ENCODE peak calls at places on chromosomes 13 and 19, in six cellular contexts. L is lung, A is pancreas, B is uterus, J is heart left ventricle, C is PC-3. X is an unnamed sample.
A peak's percentile ranks its signal among the peaks of the same experiment; 100 is the strongest.

GRCh38 chr13:79628463-79628862 is 147.5 kb downstream of the NDFIP2 start:
- DNase-seq in L (no peak), A (no peak), B (no peak), J (no peak), C (no peak), X (no peak)

GRCh38 chr19:35254341-35255297 is 5.8 kb downstream of the LSR start:
- DNase-seq in L (peak; percentile 27), A (no peak), B (peak; percentile 53), J (peak; percentile 62), C (no peak), X (no peak)

GRCh38 chr13:22461854-22462565 is 718.8 kb upstream of the SGCG start:
- DNase-seq in L (no peak), A (no peak), B (peak; percentile 26), J (no peak), C (no peak), X (no peak)

GRCh38 chr13:29718694-29719093 is 123.2 kb upstream of the SLC7A1 start:
- DNase-seq in L (no peak), A (no peak), B (no peak), J (no peak), C (no peak), X (no peak)

GRCh38 chr13:93260591-93260990 is 34.0 kb downstream of the GPC6 start:
- DNase-seq in L (no peak), A (no peak), B (no peak), J (no peak), C (peak; percentile 57), X (no peak)

GRCh38 chr19:15562861-15563260 is 52.2 kb upstream of the CYP4F8 start:
- DNase-seq in L (no peak), A (no peak), B (no peak), J (no peak), C (peak; percentile 57), X (no peak)

GRCh38 chr13:45503658-45504057 is 38.9 kb downstream of the COG3 start:
- DNase-seq in L (no peak), A (no peak), B (no peak), J (no peak), C (no peak), X (no peak)

GRCh38 chr19:16421982-16422381 is 49.8 kb downstream of the EPS15L1 start:
- DNase-seq in L (no peak), A (no peak), B (no peak), J (no peak), C (no peak), X (no peak)

GRCh38 chr19:39499082-39499642 is 415 bp downstream of the DLL3 start:
- DNase-seq in L (no peak), A (no peak), B (no peak), J (no peak), C (no peak), X (no peak)

GRCh38 chr19:41753936-41754529 is 1.3 kb upstream of the CEACAM6 start:
- DNase-seq in L (peak; percentile 70), A (peak; percentile 64), B (no peak), J (no peak), C (peak; percentile 69), X (no peak)

GRCh38 chr13:114059946-114060860 is 72.2 kb downstream of the RASA3 start:
- DNase-seq in L (no peak), A (no peak), B (no peak), J (peak; percentile 52), C (no peak), X (no peak)

GRCh38 chr13:50228527-50228926 is 213.3 kb downstream of the KCNRG start:
- DNase-seq in L (no peak), A (no peak), B (no peak), J (no peak), C (no peak), X (no peak)

GRCh38 chr19:55198651-55199050 is 10.7 kb downstream of the PTPRH start:
- DNase-seq in L (no peak), A (no peak), B (no peak), J (no peak), C (no peak), X (no peak)

GRCh38 chr19:15417699-15418098 is 1.1 kb downstream of the AKAP8L start:
- DNase-seq in L (no peak), A (no peak), B (no peak), J (peak; percentile 26), C (peak; percentile 6), X (no peak)

GRCh38 chr13:113086991-113087922 is 18.3 kb upstream of the F7 start:
- DNase-seq in L (no peak), A (peak; percentile 11), B (no peak), J (peak; percentile 25), C (no peak), X (no peak)

GRCh38 chr13:62512194-62513141 is 1096.8 kb upstream of the PCDH20 start:
- DNase-seq in L (no peak), A (peak; percentile 25), B (no peak), J (no peak), C (peak; percentile 58), X (no peak)

GRCh38 chr19:13899912-13900584 is 5.9 kb downstream of the BRME1 start:
- DNase-seq in L (no peak), A (no peak), B (no peak), J (no peak), C (no peak), X (no peak)

GRCh38 chr13:29771247-29771646 is 79.2 kb downstream of the UBL3 start:
- DNase-seq in L (no peak), A (no peak), B (no peak), J (no peak), C (peak; percentile 70), X (no peak)

GRCh38 chr19:42281175-42282035 is 12.4 kb downstream of the CIC start:
- DNase-seq in L (peak; percentile 48), A (peak; percentile 69), B (peak; percentile 75), J (peak; percentile 76), C (no peak), X (no peak)

GRCh38 chr19:46951236-46951986 is 68.2 kb upstream of the NPAS1 start:
- DNase-seq in L (no peak), A (no peak), B (no peak), J (no peak), C (peak; percentile 94), X (peak; percentile 63)

GRCh38 chr19:18847516-18848463 is 16.0 kb downstream of the UPF1 start:
- DNase-seq in L (no peak), A (no peak), B (peak; percentile 72), J (no peak), C (no peak), X (no peak)

GRCh38 chr19:18848860-18849661 is 17.3 kb downstream of the UPF1 start:
- DNase-seq in L (peak; percentile 71), A (no peak), B (peak; percentile 73), J (peak; percentile 86), C (no peak), X (no peak)

GRCh38 chr19:18850560-18851375 is 19.0 kb downstream of the UPF1 start:
- DNase-seq in L (no peak), A (no peak), B (no peak), J (no peak), C (no peak), X (no peak)

GRCh38 chr19:18851673-18852325 is 20.0 kb downstream of the UPF1 start:
- DNase-seq in L (no peak), A (no peak), B (no peak), J (no peak), C (no peak), X (no peak)

DNA sequence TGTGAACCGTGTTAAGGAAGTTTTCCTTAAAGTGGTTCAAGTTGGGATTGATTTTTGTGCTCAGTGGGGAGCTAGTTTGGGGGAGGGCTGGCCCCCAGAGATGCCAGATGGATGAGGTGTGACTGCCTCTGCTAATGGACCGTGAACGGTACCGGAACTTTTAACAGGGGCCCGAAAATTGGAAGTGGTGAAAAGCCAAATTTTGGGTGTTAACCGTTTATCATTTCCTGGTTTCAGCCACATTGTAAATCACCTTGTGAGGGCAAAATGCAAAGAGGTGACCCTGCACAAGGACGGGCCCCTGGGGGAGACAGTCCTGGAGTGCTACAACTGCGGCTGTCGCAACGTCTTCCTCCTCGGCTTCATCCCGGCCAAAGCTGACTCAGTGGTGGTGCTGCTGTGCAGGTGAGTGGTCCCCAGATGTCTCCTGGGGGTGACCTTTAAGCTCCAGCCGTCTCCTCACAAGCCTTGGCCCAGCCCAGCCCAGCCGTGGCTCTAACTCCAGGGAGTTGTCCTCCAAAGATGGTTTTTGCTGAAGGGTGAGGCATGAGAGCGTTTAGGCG is 18.2 kb downstream of the UPF1 start:
- DNase-seq in L (no peak), A (no peak), B (no peak), J (no peak), C (no peak), X (no peak)
- H3K4me3 ChIP-seq in L (no peak overlapping the region), A (no peak overlapping the region), B (no peak overlapping the region), J (no peak overlapping the region), C (no peak overlapping the region), X (no peak overlapping the region)

GRCh38 chr19:3131168-3131567 is 4.7 kb upstream of the GNA15 start:
- DNase-seq in L (no peak), A (no peak), B (no peak), J (no peak), C (no peak), X (no peak)

GRCh38 chr19:3132971-3133792 is 2.7 kb upstream of the GNA15 start:
- DNase-seq in L (no peak), A (no peak), B (no peak), J (no peak), C (no peak), X (peak; percentile 49)

GRCh38 chr19:3125900-3126524 is 9.8 kb upstream of the GNA15 start:
- DNase-seq in L (peak; percentile 73), A (peak; percentile 77), B (peak; percentile 43), J (peak; percentile 67), C (peak; percentile 65), X (no peak)

GRCh38 chr19:3124630-3125029 is 11.2 kb upstream of the GNA15 start:
- DNase-seq in L (no peak), A (no peak), B (no peak), J (no peak), C (no peak), X (no peak)

DNA sequence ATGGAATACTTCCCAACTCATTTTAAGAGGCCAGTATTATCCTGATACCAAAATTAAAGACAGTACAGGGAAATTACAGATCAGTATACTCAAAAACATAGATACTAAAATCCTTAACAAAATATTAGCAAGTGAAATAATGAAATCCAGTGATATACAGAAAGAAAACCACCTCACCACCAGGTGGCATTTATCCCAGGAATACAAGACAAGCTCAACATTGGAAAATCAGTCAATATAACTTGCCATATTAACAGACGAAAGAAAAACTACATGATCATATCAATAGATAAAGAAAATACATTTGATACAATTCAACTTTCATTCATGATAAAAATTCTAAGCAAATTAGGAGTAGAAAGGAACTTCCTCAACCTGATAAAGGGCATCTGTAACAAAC is 6.7 kb upstream of the GNA15 start:
- DNase-seq in L (no peak), A (no peak), B (no peak), J (no peak), C (peak; percentile 62), X (no peak)
- TF ChIP-seq CTCF in L (peak; percentile 32), A (no peak), B (peak; percentile 30), J (peak; percentile 50), C (peak; percentile 69), X (peak; percentile 48)

GRCh38 chr19:7822910-7823515 is 7.0 kb upstream of the EVI5L start:
- DNase-seq in L (no peak), A (no peak), B (no peak), J (no peak), C (no peak), X (no peak)
- H3K27me3 ChIP-seq in L (no peaks in the 10 kb centered on the region), A (no peaks in the 10 kb centered on the region), B (no peaks in the 10 kb centered on the region), J (no peaks in the 10 kb centered on the region), C (no peaks in the 10 kb centered on the region), X (no peaks in the 10 kb centered on the region)

GRCh38 chr19:638901-639250 is 803 bp upstream of the FGF22 start:
- DNase-seq in L (no peak), A (no peak), B (no peak), J (no peak), C (no peak), X (no peak)
- H3K4me3 ChIP-seq in L (no peak overlapping the region), A (no peak overlapping the region), B (peak overlapping the region; percentile 44), J (peak overlapping the region; percentile 40), C (peak overlapping the region; percentile 66), X (no peak overlapping the region)

GRCh38 chr19:44141191-44142013 is at the start of gene ZNF234:
- DNase-seq in L (peak; percentile 86), A (peak; percentile 72), B (peak; percentile 75), J (peak; percentile 91), C (peak; percentile 70), X (peak; percentile 55)
- TF ChIP-seq CTCF in L (no peak), A (no peak), B (no peak), J (no peak), C (no peak), X (no peak)

X was measured in kidney epithelial cell.